ENCODE peak calls at places on chromosomes 3 and 15, in four cellular contexts. W is A549; T is CD8-positive, alpha-beta T cell; B is epithelial cell of esophagus. U is an unnamed sample.

GRCh38 chr3:30098656-30099454 is 507.5 kb upstream of the TGFBR2 start:
- DNase-seq in W (no peak), T (no peak), B (peak), U (no peak)

GRCh38 chr15:76335851-76336253 is 721 bp upstream of the ISL2 start:
- DNase-seq in W (peak), T (no peak), B (no peak), U (no peak)

GRCh38 chr3:43865376-43865775 is 174.6 kb downstream of the ABHD5 start:
- DNase-seq in W (no peak), T (no peak), B (peak), U (no peak)

GRCh38 chr3:19190136-19190535 is 41.8 kb downstream of the KCNH8 start:
- DNase-seq in W (no peak), T (no peak), B (no peak), U (no peak)

GRCh38 chr3:66441124-66441523 is 59.7 kb downstream of the LRIG1 start:
- DNase-seq in W (no peak), T (no peak), B (peak), U (no peak)

GRCh38 chr3:19931767-19932188 is 2.2 kb downstream of the EFHB start:
- DNase-seq in W (no peak), T (no peak), B (peak), U (no peak)

GRCh38 chr3:45890405-45890804 is 4.1 kb downstream of the CCR9 start:
- DNase-seq in W (no peak), T (no peak), B (peak), U (no peak)

GRCh38 chr3:131728898-131729297 is 226.1 kb upstream of the MRPL3 start:
- DNase-seq in W (no peak), T (no peak), B (peak), U (no peak)

GRCh38 chr15:101543926-101544490 is 54.5 kb upstream of the PCSK6 start:
- DNase-seq in W (no peak), T (no peak), B (no peak), U (no peak)

GRCh38 chr15:77097317-77097721 is 26.4 kb upstream of the TSPAN3 start:
- DNase-seq in W (no peak), T (no peak), B (no peak), U (no peak)

GRCh38 chr15:48541659-48542334 is 103.7 kb downstream of the FBN1 start:
- DNase-seq in W (no peak), T (no peak), B (peak), U (no peak)

GRCh38 chr15:67925182-67925581 is 85.3 kb upstream of the RNU6-1 start:
- DNase-seq in W (no peak), T (no peak), B (no peak), U (no peak)

GRCh38 chr15:80695911-80696651 is 971 bp downstream of the ABHD17C start:
- DNase-seq in W (peak), T (peak), B (peak), U (peak)

GRCh38 chr15:52496776-52497470 is 31.8 kb downstream of the MYO5A start:
- DNase-seq in W (no peak), T (no peak), B (peak), U (no peak)

GRCh38 chr3:184133840-184134745 is 1.1 kb upstream of the EIF2B5 start:
- DNase-seq in W (peak), T (no peak), B (peak), U (peak)

GRCh38 chr15:90607361-90607760 is 77.6 kb downstream of the CRTC3 start:
- DNase-seq in W (no peak), T (no peak), B (no peak), U (no peak)

GRCh38 chr3:159586587-159587202 is 401.9 kb upstream of the IL12A start:
- DNase-seq in W (peak), T (no peak), B (peak), U (no peak)
- TF ChIP-seq CTCF in W (peak), T (no peak), B (peak), U (peak)

GRCh38 chr3:119145500-119146167 is at the start of gene TEX55:
- DNase-seq in W (peak), T (no peak), B (peak), U (no peak)
- TF ChIP-seq CTCF in W (peak), T (peak), B (peak), U (peak)

DNA sequence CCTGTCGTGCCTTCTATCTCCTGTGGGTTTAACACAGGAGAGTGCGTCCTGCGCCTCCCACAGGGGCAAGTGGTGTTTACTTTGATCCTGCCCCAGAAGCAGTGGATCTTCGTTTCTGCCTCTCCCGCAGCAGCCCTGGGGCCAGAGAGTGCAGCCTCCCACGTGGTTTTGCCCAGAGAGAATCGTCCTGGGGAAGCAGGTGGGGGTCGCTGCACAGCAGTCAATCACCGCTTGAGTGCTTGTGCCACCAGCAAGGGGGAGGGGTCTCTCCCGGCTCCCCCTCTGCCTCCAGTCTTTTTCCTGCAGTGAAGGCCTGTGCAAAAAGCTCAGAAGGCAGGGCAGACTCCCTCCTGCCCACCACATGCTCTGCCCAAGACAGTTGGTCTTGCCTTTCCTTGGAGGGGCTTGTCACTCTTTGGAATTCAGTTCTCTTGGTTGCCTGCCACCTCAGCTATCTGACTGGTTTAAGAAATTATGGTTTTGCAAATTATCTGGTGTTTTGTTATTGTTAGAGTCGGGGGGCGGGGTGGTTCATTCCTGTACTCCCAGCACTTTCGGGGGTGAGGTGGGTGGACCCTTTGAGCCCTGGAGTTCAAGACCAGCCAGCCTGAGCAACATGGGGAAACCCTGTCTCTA is 26.9 kb downstream of the STOML1 start:
- DNase-seq in W (no peak), T (no peak), B (no peak), U (no peak)
- TF ChIP-seq CTCF in W (peak), T (peak), B (no peak), U (peak)

DNA sequence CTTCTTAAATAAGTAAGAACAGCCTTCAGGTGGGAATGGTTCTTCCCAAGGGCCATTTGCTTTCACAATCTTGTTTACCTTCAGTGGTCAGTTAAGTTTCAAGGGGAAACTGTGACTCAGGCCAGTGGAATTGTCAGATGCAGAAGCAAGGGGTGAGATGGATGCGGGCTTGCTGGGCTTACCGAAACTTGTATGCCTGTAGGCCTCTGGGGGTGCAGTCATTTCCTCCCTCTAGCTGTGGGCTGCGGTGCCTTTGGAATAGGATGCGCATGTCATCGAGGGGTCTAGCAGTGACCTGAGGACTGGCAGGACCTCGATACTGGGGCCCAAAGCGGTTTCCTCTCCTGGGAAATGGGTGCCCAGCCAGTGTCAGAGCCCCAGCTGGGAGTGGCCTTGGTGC is 121.6 kb downstream of the EEFSEC start:
- DNase-seq in W (no peak), T (no peak), B (peak), U (no peak)
- TF ChIP-seq CTCF in W (no peak), T (no peak), B (no peak), U (no peak)

GRCh38 chr3:161171639-161172552 is 49.2 kb upstream of the NMD3 start:
- DNase-seq in W (no peak), T (no peak), B (peak), U (no peak)
- TF ChIP-seq CTCF in W (no peak), T (no peak), B (peak), U (no peak)

GRCh38 chr3:127473244-127474024 is 117.1 kb downstream of the TPRA1 start:
- DNase-seq in W (peak), T (no peak), B (peak), U (no peak)
- TF ChIP-seq CTCF in W (no peak), T (no peak), B (peak), U (peak)

GRCh38 chr3:67940200-67940952 is 286.0 kb upstream of the SUCLG2 start:
- DNase-seq in W (no peak), T (no peak), B (peak), U (no peak)
- TF ChIP-seq CTCF in W (no peak), T (no peak), B (no peak), U (no peak)

GRCh38 chr3:82506204-82506603 is 744.8 kb upstream of the GBE1 start:
- DNase-seq in W (no peak), T (no peak), B (no peak), U (no peak)

GRCh38 chr3:82505079-82505756 is 743.8 kb upstream of the GBE1 start:
- DNase-seq in W (no peak), T (no peak), B (no peak), U (no peak)

GRCh38 chr3:82509106-82509842 is 747.8 kb upstream of the GBE1 start:
- DNase-seq in W (no peak), T (no peak), B (peak), U (no peak)

DNA sequence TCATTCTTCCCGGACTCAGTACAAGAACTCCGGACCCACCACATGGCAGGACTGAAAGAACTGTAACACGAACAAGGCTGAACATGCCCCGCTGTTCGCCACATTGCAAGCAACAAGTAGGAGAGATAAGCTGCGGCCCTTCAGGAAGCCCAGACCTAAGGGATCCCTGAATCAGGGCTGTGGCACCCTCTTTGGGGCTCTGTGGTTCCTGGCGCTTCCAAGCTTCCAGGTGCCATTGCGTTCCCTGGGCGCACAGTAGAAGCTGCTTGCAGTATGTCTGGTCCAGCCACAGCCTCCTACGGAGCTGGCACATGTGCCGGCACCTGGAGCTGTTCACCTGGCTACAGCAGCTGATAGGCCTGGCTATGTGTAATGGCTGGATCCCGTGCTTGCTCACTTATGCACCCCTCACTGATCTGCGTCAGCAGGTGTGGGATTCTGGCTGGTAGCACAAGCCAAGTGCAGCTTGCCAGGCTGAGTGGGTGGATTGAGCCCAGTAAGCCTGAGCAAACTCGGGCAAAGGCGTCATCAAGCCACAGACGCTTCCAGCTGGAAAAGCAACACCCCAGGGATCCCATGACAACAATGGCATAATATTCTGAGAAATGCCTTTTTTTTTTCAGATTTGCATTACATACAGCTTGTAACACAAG is 748.6 kb upstream of the GBE1 start:
- DNase-seq in W (no peak), T (no peak), B (peak), U (no peak)
- TF ChIP-seq CTCF in W (no peak), T (no peak), B (no peak), U (no peak)

GRCh38 chr3:33943277-33943676 is 144.8 kb downstream of the PDCD6IP start:
- DNase-seq in W (no peak), T (no peak), B (no peak), U (no peak)

GRCh38 chr3:33941804-33942203 is 143.4 kb downstream of the PDCD6IP start:
- DNase-seq in W (no peak), T (no peak), B (peak), U (no peak)

GRCh38 chr3:33942483-33943150 is 144.2 kb downstream of the PDCD6IP start:
- DNase-seq in W (no peak), T (no peak), B (peak), U (no peak)

GRCh38 chr3:33949074-33949473 is 150.6 kb downstream of the PDCD6IP start:
- DNase-seq in W (no peak), T (no peak), B (peak), U (no peak)

DNA sequence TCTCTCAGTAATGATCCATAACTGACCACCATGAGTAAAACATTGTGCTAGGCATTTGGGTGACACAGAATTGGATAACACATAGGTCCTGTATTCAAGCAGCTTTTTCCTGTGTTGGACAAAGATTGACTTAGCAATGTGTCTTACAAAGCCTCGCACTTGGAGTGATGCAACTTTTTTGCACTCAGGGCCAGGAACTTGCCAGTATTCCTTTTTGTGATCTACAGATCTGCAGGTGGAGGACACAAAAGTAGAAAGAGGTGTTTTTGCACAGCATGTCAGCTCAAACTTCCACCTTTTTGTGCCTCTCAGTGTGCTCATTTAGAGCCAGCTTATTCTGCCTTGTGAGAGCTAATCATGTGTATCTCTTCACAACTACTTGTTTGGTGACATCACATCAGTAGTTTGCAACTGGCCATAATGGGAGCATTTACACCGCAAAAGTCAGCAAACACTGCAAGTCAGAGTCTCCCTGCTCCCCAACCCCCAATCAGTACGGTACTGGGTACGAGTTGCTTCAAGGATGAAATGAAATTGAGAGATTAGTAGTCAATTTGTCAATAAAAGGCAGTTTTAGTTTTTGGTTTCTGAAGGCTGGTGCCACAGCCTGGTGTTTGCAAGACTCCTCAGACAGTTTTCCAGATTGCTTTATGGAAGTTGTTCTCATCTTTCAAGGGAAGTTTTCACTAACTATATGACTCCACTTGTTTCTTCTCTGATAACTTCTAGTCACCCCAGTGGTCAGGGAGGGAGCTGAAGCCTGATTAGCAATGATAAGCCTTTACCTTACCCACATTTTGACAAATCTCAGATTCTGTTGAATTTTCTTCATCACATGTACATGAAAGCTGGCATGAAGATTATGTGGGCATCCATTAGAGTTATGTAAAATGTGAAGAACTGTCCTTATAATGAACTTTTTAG is 149.1 kb downstream of the PDCD6IP start:
- DNase-seq in W (no peak), T (no peak), B (no peak), U (no peak)
- TF ChIP-seq CTCF in W (no peak), T (no peak), B (no peak), U (no peak)